ENCODE peak calls at places on chromosome 10, in four cellular contexts. L is A549, J is mammary epithelial cell, Y is uterus. S is an unnamed sample.

GRCh38 chr10:78579995-78580394 is 488.8 kb upstream of the ZMIZ1 start:
- DNase-seq in J (no peak), Y (peak), L (no peak), S (no peak)

GRCh38 chr10:98170249-98171117 is 36.0 kb downstream of the R3HCC1L start:
- DNase-seq in L (peak), J (peak), Y (no peak), S (peak)

GRCh38 chr10:22805304-22805703 is 90.9 kb upstream of the PIP4K2A start:
- DNase-seq in J (no peak), L (no peak), Y (no peak), S (no peak)

GRCh38 chr10:79126351-79126750 is 57.6 kb downstream of the ZMIZ1 start:
- DNase-seq in L (no peak), Y (no peak), J (no peak), S (no peak)

GRCh38 chr10:122112625-122113160 is 123.7 kb downstream of the TACC2 start:
- DNase-seq in L (peak), J (peak), Y (peak), S (peak)

GRCh38 chr10:79342811-79343541 is 4.3 kb upstream of the PPIF start:
- DNase-seq in L (no peak), Y (no peak), J (no peak), S (no peak)

GRCh38 chr10:71280216-71280615 is 38.8 kb upstream of the SLC29A3 start:
- DNase-seq in Y (no peak), L (no peak), J (no peak), S (no peak)

GRCh38 chr10:100101526-100102076 is 19.9 kb upstream of the CPN1 start:
- DNase-seq in L (peak), Y (no peak), J (peak), S (peak)

GRCh38 chr10:113566888-113567287 is 14.0 kb downstream of the HABP2 start:
- DNase-seq in J (no peak), Y (no peak), L (no peak), S (no peak)

GRCh38 chr10:116271593-116272496 is 1.2 kb downstream of the GFRA1 start:
- DNase-seq in J (no peak), Y (peak), L (no peak), S (no peak)

GRCh38 chr10:49649294-49649693 is 30.2 kb upstream of the C10orf53 start:
- DNase-seq in Y (no peak), J (no peak), L (no peak), S (no peak)

GRCh38 chr10:114430688-114431413 is 26.5 kb upstream of the AFAP1L2 start:
- DNase-seq in L (no peak), Y (no peak), J (no peak), S (no peak)

GRCh38 chr10:91190388-91190870 is 30.0 kb upstream of the PCGF5 start:
- DNase-seq in J (no peak), L (no peak), Y (no peak), S (no peak)

GRCh38 chr10:71694567-71694968 is 25.0 kb downstream of the C10orf105 start:
- DNase-seq in Y (no peak), J (no peak), L (no peak), S (no peak)

GRCh38 chr10:22711373-22711772 is 3.0 kb downstream of the PIP4K2A start:
- DNase-seq in J (no peak), Y (no peak), L (no peak), S (no peak)

GRCh38 chr10:34041871-34042270 is 707.4 kb upstream of the NRP1 start:
- DNase-seq in Y (no peak), J (no peak), L (no peak), S (no peak)

GRCh38 chr10:80133221-80133620 is 691 bp downstream of the PLAC9 start:
- DNase-seq in J (no peak), Y (peak), L (no peak), S (no peak)

GRCh38 chr10:69317175-69318086 is 39.1 kb downstream of the HK1 start:
- DNase-seq in J (peak), L (no peak), Y (no peak), S (peak)

GRCh38 chr10:79084012-79084971 is 15.5 kb downstream of the ZMIZ1 start:
- DNase-seq in L (peak), Y (peak), J (peak), S (peak)

GRCh38 chr10:33248638-33249037 is 85.8 kb downstream of the NRP1 start:
- DNase-seq in L (no peak), J (peak), Y (no peak), S (peak)

GRCh38 chr10:75234683-75235374 is 928 bp downstream of the COMTD1 start:
- DNase-seq in J (peak), Y (peak), L (no peak), S (no peak)

GRCh38 chr10:97335995-97336394 is 1.5 kb upstream of the FRAT2 start:
- DNase-seq in Y (no peak), J (no peak), L (no peak), S (no peak)

GRCh38 chr10:68989317-68989990 is 851 bp downstream of the KIFBP start:
- DNase-seq in L (no peak), J (no peak), Y (no peak), S (no peak)

GRCh38 chr10:114045071-114045737 is 1.5 kb downstream of the ADRB1 start:
- DNase-seq in Y (no peak), L (no peak), J (no peak), S (no peak)

GRCh38 chr10:63208981-63209380 is 75.9 kb downstream of the NRBF2 start:
- DNase-seq in Y (no peak), J (no peak), L (no peak), S (no peak)

GRCh38 chr10:133277993-133278576 is 1.4 kb upstream of the ADAM8 start:
- DNase-seq in J (no peak), L (no peak), Y (no peak), S (no peak)

GRCh38 chr10:97320480-97321031 is 1.5 kb downstream of the FRAT1 start:
- DNase-seq in L (no peak), J (no peak), Y (no peak), S (no peak)

GRCh38 chr10:29007370-29007747 is 281.5 kb upstream of the LYZL1 start:
- DNase-seq in J (no peak), L (no peak), Y (no peak), S (no peak)

GRCh38 chr10:122056431-122057094 is 67.6 kb downstream of the TACC2 start:
- DNase-seq in Y (no peak), L (peak), J (peak), S (peak)

GRCh38 chr10:89518108-89518507 is 17.3 kb downstream of the SLC16A12 start:
- DNase-seq in L (no peak), Y (no peak), J (no peak), S (no peak)

GRCh38 chr10:58027431-58027830 is 240.3 kb downstream of the IPMK start:
- DNase-seq in J (no peak), L (no peak), Y (no peak), S (no peak)

GRCh38 chr10:97827778-97828291 is 21.8 kb upstream of the GOLGA7B start:
- DNase-seq in L (no peak), Y (no peak), J (peak), S (no peak)

GRCh38 chr10:78774614-78774998 is 294.2 kb upstream of the ZMIZ1 start:
- DNase-seq in Y (no peak), L (no peak), J (no peak), S (peak)

GRCh38 chr10:119817991-119818888 is 54.4 kb downstream of the MCMBP start:
- DNase-seq in Y (peak), J (no peak), L (no peak), S (peak)

GRCh38 chr10:43395571-43396060 is 13.4 kb downstream of the HNRNPF start:
- DNase-seq in Y (peak), J (no peak), L (no peak), S (no peak)

GRCh38 chr10:76082956-76083355 is 651.5 kb downstream of the LRMDA start:
- DNase-seq in Y (no peak), J (peak), L (peak), S (peak)

GRCh38 chr10:114525368-114525949 is 121.2 kb upstream of the AFAP1L2 start:
- DNase-seq in L (no peak), J (peak), Y (no peak), S (peak)

GRCh38 chr10:103145046-103145445 is 48.0 kb downstream of the NT5C2 start:
- DNase-seq in J (no peak), L (no peak), Y (no peak), S (no peak)
- H3K4me3 ChIP-seq in J (no peak), L (no peak), Y (no peak), S (no peak)

GRCh38 chr10:93006435-93007039 is 54.1 kb upstream of the CYP26C1 start:
- DNase-seq in J (peak), L (peak), Y (no peak), S (peak)
- TF ChIP-seq CTCF in J (peak), L (peak), Y (peak), S (peak)

GRCh38 chr10:6401066-6401465 is 179.0 kb downstream of the PRKCQ start:
- DNase-seq in L (no peak), Y (no peak), J (peak), S (no peak)
- H3K4me3 ChIP-seq in L (no peak), Y (no peak), J (no peak), S (no peak)

GRCh38 chr10:127196227-127196954 is at the start of gene INSYN2A:
- DNase-seq in L (peak), Y (peak), J (peak), S (peak)
- TF ChIP-seq CTCF in L (peak), Y (no peak), J (no peak), S (peak)

GRCh38 chr10:13704969-13705368 is 118.2 kb downstream of the PRPF18 start:
- DNase-seq in Y (no peak), J (no peak), L (no peak), S (no peak)
- H3K4me3 ChIP-seq in Y (no peak), J (no peak), L (no peak), S (no peak)

S was measured in bronchial epithelial cell.